ENCODE peak calls at places on chromosomes 5 and 9, in seven cellular contexts. J is CD4-positive, CD25-positive, alpha-beta regulatory T cell; B is stimulated activated CD4-positive, alpha-beta T cell treated with anti-CD3 and anti-CD28 coated beads, Interleukin-1b, Interleukin-23, amount 100 ng/mL, for 24 hours; X is NCI-H2081; G is Calu3; Q is pons; F is psoas muscle. S is an unnamed sample.

GRCh38 chr9:108108802-108109448 is 619.4 kb upstream of the KLF4 start:
- DNase-seq in J (no peak), F (no peak), B (no peak), G (no peak), X (no peak), Q (no peak), S (no peak)

GRCh38 chr5:3793162-3793561 is 197.5 kb downstream of the IRX1 start:
- DNase-seq in J (no peak), B (no peak), F (no peak), Q (no peak), G (no peak), X (no peak), S (no peak)

GRCh38 chr9:18544456-18544855 is 70.5 kb downstream of the ADAMTSL1 start:
- DNase-seq in G (no peak), F (no peak), B (no peak), J (no peak), Q (no peak), X (no peak), S (no peak)

GRCh38 chr9:78871452-78872331 is 574.8 kb downstream of the PSAT1 start:
- DNase-seq in B (no peak), G (no peak), Q (peak), J (no peak), X (peak), F (no peak), S (no peak)

GRCh38 chr9:124047106-124047716 is 35.6 kb downstream of the LHX2 start:
- DNase-seq in X (no peak), Q (no peak), J (no peak), B (no peak), G (no peak), F (no peak), S (no peak)

GRCh38 chr5:124908603-124909451 is 162.4 kb upstream of the ZNF608 start:
- DNase-seq in X (peak), Q (no peak), J (no peak), B (no peak), F (no peak), G (no peak), S (peak)

GRCh38 chr9:121753802-121754654 is 102.6 kb downstream of the DAB2IP start:
- DNase-seq in B (no peak), X (no peak), Q (no peak), G (no peak), J (no peak), F (no peak), S (no peak)

GRCh38 chr5:25995209-25995608 is 1043.2 kb downstream of the CDH9 start:
- DNase-seq in Q (no peak), B (no peak), X (no peak), G (no peak), J (no peak), F (no peak), S (no peak)

GRCh38 chr9:127534250-127534649 is 77.8 kb upstream of the STXBP1 start:
- DNase-seq in G (no peak), F (no peak), Q (no peak), X (no peak), B (no peak), J (no peak), S (no peak)

GRCh38 chr9:120187758-120188157 is 392.2 kb downstream of the CDK5RAP2 start:
- DNase-seq in G (no peak), J (no peak), F (no peak), X (no peak), B (no peak), Q (no peak), S (no peak)

GRCh38 chr5:108814551-108814950 is 66.9 kb downstream of the FER start:
- DNase-seq in Q (no peak), F (no peak), G (no peak), B (no peak), J (no peak), X (no peak), S (no peak)

GRCh38 chr5:176388003-176388340 is 426 bp downstream of the NOP16 start:
- DNase-seq in B (no peak), Q (no peak), J (no peak), X (peak), F (no peak), G (no peak), S (peak)

GRCh38 chr9:20317701-20318100 is 304.6 kb downstream of the MLLT3 start:
- DNase-seq in X (no peak), F (no peak), B (no peak), J (no peak), G (no peak), Q (no peak), S (no peak)